ENCODE peak calls at places on chromosomes 13 and 19, in six cellular contexts. O is NCI-H774, S is D721Med, R is PC-9, A is NCI-H1092, U is tibial artery. B is an unnamed sample.

GRCh38 chr13:24328145-24328544 is 18.8 kb downstream of the C1QTNF9 start:
- DNase-seq in O (no peak), S (no peak), R (no peak), A (no peak), U (no peak), B (no peak)

GRCh38 chr13:106318941-106319411 is 216.5 kb downstream of the EFNB2 start:
- DNase-seq in O (no peak), S (no peak), R (peak; percentile 72), A (no peak), U (no peak), B (no peak)

GRCh38 chr13:37303610-37304009 is 198.1 kb upstream of the CSNK1A1L start:
- DNase-seq in O (no peak), S (no peak), R (no peak), A (no peak), U (no peak), B (no peak)

GRCh38 chr13:72763411-72763810 is 18.3 kb downstream of the DIS3 start:
- DNase-seq in O (no peak), S (no peak), R (no peak), A (no peak), U (no peak), B (no peak)

GRCh38 chr19:7917292-7918061 is 2.7 kb upstream of the SNAPC2 start:
- DNase-seq in O (no peak), S (no peak), R (peak; percentile 60), A (peak; percentile 30), U (no peak), B (no peak)

GRCh38 chr19:38989066-38989605 is 13.6 kb upstream of the FBXO17 start:
- DNase-seq in O (no peak), S (no peak), R (peak; percentile 79), A (no peak), U (no peak), B (no peak)

GRCh38 chr19:10074153-10074552 is 12.0 kb upstream of the SHFL start:
- DNase-seq in O (no peak), S (no peak), R (no peak), A (peak; percentile 45), U (no peak), B (peak; percentile 8)

GRCh38 chr13:84870190-84870589 is 929.0 kb downstream of the SLITRK6 start:
- DNase-seq in O (no peak), S (no peak), R (no peak), A (no peak), U (no peak), B (no peak)

GRCh38 chr19:43779147-43779819 is 1.5 kb downstream of the KCNN4 start:
- DNase-seq in O (no peak), S (no peak), R (peak; percentile 74), A (no peak), U (no peak), B (no peak)

GRCh38 chr19:35120492-35120891 is 4.9 kb downstream of the FXYD3 start:
- DNase-seq in O (no peak), S (no peak), R (peak; percentile 70), A (no peak), U (peak; percentile 60), B (no peak)

GRCh38 chr19:6108721-6109633 is 1.3 kb downstream of the RFX2 start:
- DNase-seq in O (peak; percentile 32), S (no peak), R (no peak), A (no peak), U (peak; percentile 75), B (no peak)

B was measured in NCI-H446 treated with DMSO at 0.1 percent for 48 hours.